ENCODE peak calls at places on chromosomes 3 and 15, in six cellular contexts. H is IMR-90, B is H9, Y is mesendoderm, F is neuronal stem cell, X is trophoblast cell. R is an unnamed sample.

GRCh38 chr3:46482632-46483311 is 15.0 kb upstream of the RTP3 start:
- DNase-seq in X (no peak), F (no peak), H (peak; percentile 62), Y (no peak), B (no peak), R (no peak)

GRCh38 chr3:50516048-50516871 is 12.8 kb upstream of the CACNA2D2 start:
- DNase-seq in H (no peak), B (peak; percentile 93), F (peak; percentile 53), X (no peak), Y (peak; percentile 95), R (peak; percentile 42)

GRCh38 chr15:48025118-48025517 is 95.7 kb upstream of the SLC24A5 start:
- DNase-seq in X (no peak), H (peak; percentile 2), B (no peak), Y (peak; percentile 12), F (no peak), R (peak; percentile 2)

GRCh38 chr15:29269485-29270168 is at the start of gene NSMCE3:
- DNase-seq in B (peak; percentile 86), Y (peak; percentile 90), X (peak; percentile 84), F (peak; percentile 76), H (peak; percentile 88), R (peak; percentile 90)

GRCh38 chr3:128556949-128557348 is 63.9 kb upstream of the GATA2 start:
- DNase-seq in Y (no peak), H (no peak), B (no peak), F (no peak), X (no peak), R (no peak)

GRCh38 chr3:33578325-33579180 is 138.3 kb upstream of the UBP1 start:
- DNase-seq in B (no peak), F (peak; percentile 14), Y (peak; percentile 33), X (peak; percentile 27), H (peak; percentile 35), R (peak; percentile 41)

GRCh38 chr3:189999718-190000117 is 121.0 kb downstream of the P3H2 start:
- DNase-seq in X (no peak), H (peak; percentile 62), Y (no peak), F (no peak), B (no peak), R (no peak)

GRCh38 chr3:94159062-94159726 is 96.3 kb downstream of the NSUN3 start:
- DNase-seq in B (no peak), X (no peak), H (peak; percentile 4), Y (peak; percentile 52), F (no peak), R (no peak)

GRCh38 chr3:149867563-149867962 is 54.5 kb downstream of the RNF13 start:
- DNase-seq in Y (no peak), H (no peak), B (no peak), F (no peak), X (no peak), R (no peak)

GRCh38 chr15:37081985-37082384 is 18.4 kb downstream of the MEIS2 start:
- DNase-seq in H (no peak), F (no peak), Y (peak; percentile 71), B (no peak), X (peak; percentile 54), R (no peak)

GRCh38 chr3:143101792-143102381 is 17.7 kb upstream of the CHST2 start:
- DNase-seq in B (no peak), Y (no peak), X (no peak), H (no peak), F (no peak), R (no peak)

GRCh38 chr3:48881652-48882114 is 17.0 kb downstream of the SLC25A20 start:
- DNase-seq in B (no peak), X (no peak), H (no peak), F (no peak), Y (no peak), R (no peak)

GRCh38 chr3:117526485-117527079 is 817.0 kb downstream of the TUSC7 start:
- DNase-seq in X (peak; percentile 8), H (peak; percentile 55), Y (peak; percentile 27), B (no peak), F (no peak), R (peak; percentile 40)

GRCh38 chr3:40053663-40054062 is 244.3 kb downstream of the MYRIP start:
- DNase-seq in F (no peak), Y (no peak), X (no peak), B (no peak), H (no peak), R (no peak)

GRCh38 chr3:69391554-69391953 is 5.7 kb upstream of the FRMD4B start:
- DNase-seq in X (no peak), B (no peak), Y (no peak), H (no peak), F (no peak), R (no peak)

GRCh38 chr3:69389520-69390248 is 3.8 kb upstream of the FRMD4B start:
- DNase-seq in B (no peak), Y (peak; percentile 75), X (no peak), H (no peak), F (no peak), R (no peak)

GRCh38 chr3:69392415-69392814 is 6.5 kb upstream of the FRMD4B start:
- DNase-seq in X (no peak), H (no peak), B (no peak), Y (no peak), F (no peak), R (no peak)

GRCh38 chr3:69390771-69391170 is 4.9 kb upstream of the FRMD4B start:
- DNase-seq in B (no peak), H (no peak), X (no peak), F (no peak), Y (no peak), R (no peak)

DNA sequence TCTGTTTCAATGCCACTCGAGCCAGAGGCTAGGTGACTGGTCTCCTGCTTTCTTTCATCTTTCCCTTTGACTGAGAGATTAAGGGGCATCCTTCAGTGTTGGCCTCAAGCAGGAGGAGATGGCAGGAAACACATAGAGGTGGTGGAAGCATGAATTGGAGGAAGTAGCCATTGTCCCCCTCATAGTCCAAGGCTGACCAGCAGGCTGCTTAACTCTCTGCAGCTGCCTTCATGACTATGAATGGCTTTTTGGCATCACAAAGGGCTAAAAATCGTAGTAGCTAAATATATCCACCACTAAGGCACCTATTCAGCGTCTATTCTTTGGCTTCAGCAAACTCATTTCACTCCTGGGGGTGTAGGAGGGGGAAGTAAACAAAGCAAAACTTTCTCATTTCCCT is 7.0 kb upstream of the FRMD4B start:
- DNase-seq in Y (no peak), X (no peak), B (no peak), H (no peak), F (no peak), R (no peak)
- H2AK5ac ChIP-seq in Y (no peak overlapping the region), X (no peak overlapping the region), B (no peak overlapping the region), H (no peak overlapping the region), F (no peak overlapping the region), R (no peak overlapping the region)

GRCh38 chr3:65153850-65154512 is 466.2 kb upstream of the ADAMTS9 start:
- DNase-seq in B (peak; percentile 45), X (no peak), H (no peak), Y (peak; percentile 10), F (no peak), R (no peak)
- H2BK5ac ChIP-seq in B (no peak overlapping the region), X (no peak overlapping the region), H (no peak overlapping the region), Y (no peak overlapping the region), F (no peak overlapping the region), R (no peak overlapping the region)

DNA sequence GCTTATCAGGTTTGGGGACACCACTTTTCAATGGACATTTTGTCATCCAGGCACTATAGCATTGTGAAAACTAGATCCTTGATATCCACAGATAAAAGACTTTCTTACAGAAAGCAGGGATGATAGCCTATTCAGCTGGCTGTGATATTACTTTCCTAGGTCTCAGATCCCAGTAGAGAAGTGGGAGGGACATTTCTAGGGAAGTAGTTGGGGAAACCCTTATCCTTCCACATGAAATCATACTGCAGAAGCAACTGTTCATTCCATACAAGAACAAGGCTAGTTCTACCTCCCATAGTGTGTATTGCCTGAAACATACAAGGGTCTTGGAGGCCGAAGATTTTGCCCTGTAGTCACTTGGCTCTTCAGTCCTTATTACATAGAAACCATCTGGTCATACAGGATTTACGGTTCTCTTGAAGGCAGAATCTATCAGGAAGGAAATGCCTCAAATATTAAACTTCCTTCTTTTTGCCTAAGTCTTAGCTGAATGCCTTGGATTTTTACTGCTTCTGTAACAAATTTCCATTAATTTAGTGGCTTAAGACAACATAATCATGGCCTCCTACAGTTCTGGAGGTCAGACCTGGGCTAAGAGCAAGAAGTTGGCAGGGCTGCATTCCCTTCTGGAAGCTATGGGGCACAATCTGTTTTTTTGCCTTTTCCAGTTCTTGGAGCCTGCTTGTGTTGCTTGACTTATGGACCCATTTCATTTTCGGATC is 119.4 kb downstream of the ECT2 start:
- DNase-seq in B (no peak), X (no peak), H (no peak), Y (peak; percentile 11), F (no peak), R (no peak)
- H3K27me3 ChIP-seq in B (no peaks in the 10 kb centered on the region), X (no peaks in the 10 kb centered on the region), H (peaks cover 2% of the 10 kb centered on the region), Y (no peaks in the 10 kb centered on the region), F (no peaks in the 10 kb centered on the region), R (no peaks in the 10 kb centered on the region)

GRCh38 chr15:41570764-41571163 is 11.8 kb downstream of the TYRO3 start:
- DNase-seq in H (no peak), X (no peak), F (no peak), Y (no peak), B (no peak), R (no peak)
- H2AK5ac ChIP-seq in H (no peak overlapping the region), X (no peak overlapping the region), F (peak overlapping the region; percentile 46), Y (no peak overlapping the region), B (no peak overlapping the region), R (no peak overlapping the region)

GRCh38 chr3:71128951-71129350 is 454.6 kb downstream of the FOXP1 start:
- DNase-seq in H (no peak), X (no peak), Y (no peak), F (no peak), B (no peak), R (peak; percentile 52)

GRCh38 chr3:71125729-71126128 is 457.8 kb downstream of the FOXP1 start:
- DNase-seq in F (no peak), H (no peak), Y (no peak), X (no peak), B (no peak), R (no peak)

GRCh38 chr3:71127052-71127451 is 456.5 kb downstream of the FOXP1 start:
- DNase-seq in X (no peak), Y (no peak), F (no peak), B (no peak), H (no peak), R (no peak)

GRCh38 chr3:71129611-71130515 is 453.7 kb downstream of the FOXP1 start:
- DNase-seq in H (peak; percentile 60), F (no peak), Y (peak; percentile 41), X (no peak), B (no peak), R (peak; percentile 77)

GRCh38 chr3:71127463-71128243 is 455.9 kb downstream of the FOXP1 start:
- DNase-seq in X (no peak), F (no peak), H (peak; percentile 86), B (no peak), Y (no peak), R (peak; percentile 92)
- H2BK5ac ChIP-seq in X (no peak overlapping the region), F (no peak overlapping the region), H (peak overlapping the region; percentile 30), B (no peak overlapping the region), Y (no peak overlapping the region), R (no peak overlapping the region)

GRCh38 chr15:93986400-93986984 is 244.9 kb upstream of the MCTP2 start:
- DNase-seq in X (no peak), H (no peak), B (no peak), Y (no peak), F (no peak), R (no peak)
- H3K27me3 ChIP-seq in X (no peaks in the 10 kb centered on the region), H (no peaks in the 10 kb centered on the region), B (no peaks in the 10 kb centered on the region), Y (no peaks in the 10 kb centered on the region), F (no peaks in the 10 kb centered on the region), R (no peaks in the 10 kb centered on the region)